ENCODE peak calls at places on chromosomes 2 and 18, in ten cellular contexts. Y, W, K, I, S, D, B, O, C and V are unnamed samples.

GRCh38 chr2:66418381-66418780 is 16.5 kb upstream of the MEIS1 start:
- DNase-seq in O (no peak), B (no peak), C (no peak), I (no peak), D (no peak), S (no peak), K (no peak), W (no peak), Y (no peak), V (no peak)

GRCh38 chr18:13585379-13586153 is 140.8 kb downstream of the FAM210A start:
- DNase-seq in D (no peak), B (no peak), Y (no peak), S (no peak), O (no peak), I (no peak), K (no peak), W (no peak), C (no peak), V (no peak)

GRCh38 chr18:72833471-72833870 is 34.3 kb downstream of the NETO1 start:
- DNase-seq in K (no peak), C (no peak), S (peak), D (no peak), B (no peak), W (peak), I (no peak), O (no peak), Y (no peak), V (peak)

GRCh38 chr2:172340394-172340793 is 87.0 kb upstream of the ITGA6 start:
- DNase-seq in D (no peak), O (no peak), C (no peak), I (no peak), B (no peak), S (no peak), W (no peak), K (no peak), Y (no peak), V (no peak)

GRCh38 chr2:137980459-137980858 is 16.2 kb downstream of the HNMT start:
- DNase-seq in Y (no peak), B (no peak), D (no peak), O (no peak), C (no peak), S (no peak), K (no peak), W (no peak), I (no peak), V (peak)

GRCh38 chr2:129167456-129167855 is 812.0 kb upstream of the RAB6C start:
- DNase-seq in S (no peak), D (no peak), C (no peak), Y (no peak), W (no peak), O (no peak), B (no peak), I (no peak), K (no peak), V (no peak)

GRCh38 chr2:83531211-83531610 is 927.9 kb downstream of the SUCLG1 start:
- DNase-seq in W (no peak), B (no peak), Y (no peak), D (no peak), K (no peak), S (no peak), O (no peak), I (no peak), C (no peak), V (no peak)

GRCh38 chr2:108922141-108922915 is 66.7 kb downstream of the EDAR start:
- DNase-seq in D (peak), K (no peak), C (no peak), Y (no peak), W (no peak), O (no peak), S (peak), I (no peak), B (peak), V (no peak)

GRCh38 chr2:237718277-237718634 is 80.3 kb upstream of the RBM44 start:
- DNase-seq in O (no peak), K (no peak), S (no peak), B (no peak), Y (no peak), I (no peak), C (no peak), W (no peak), D (no peak), V (no peak)

GRCh38 chr2:178934571-178934970 is 115.4 kb downstream of the CCDC141 start:
- DNase-seq in D (no peak), B (no peak), I (no peak), C (no peak), Y (no peak), O (no peak), W (no peak), K (no peak), S (no peak), V (no peak)

GRCh38 chr2:178806543-178806942 is 680 bp downstream of the TTN start:
- DNase-seq in B (no peak), O (no peak), Y (no peak), K (no peak), D (no peak), S (no peak), W (no peak), I (no peak), C (no peak), V (no peak)

GRCh38 chr18:59929621-59930295 is 30.0 kb downstream of the PMAIP1 start:
- DNase-seq in Y (no peak), W (no peak), B (no peak), S (no peak), D (peak), I (no peak), C (no peak), O (no peak), K (no peak), V (no peak)

GRCh38 chr2:97953867-97954266 is 41.9 kb downstream of the TMEM131 start:
- DNase-seq in C (no peak), D (no peak), O (no peak), S (no peak), B (no peak), W (no peak), Y (no peak), K (no peak), I (no peak), V (no peak)

GRCh38 chr2:17646838-17647701 is 106.5 kb downstream of the SMC6 start:
- DNase-seq in C (no peak), W (no peak), K (no peak), B (no peak), S (no peak), D (no peak), Y (no peak), O (no peak), I (no peak), V (no peak)

DNA sequence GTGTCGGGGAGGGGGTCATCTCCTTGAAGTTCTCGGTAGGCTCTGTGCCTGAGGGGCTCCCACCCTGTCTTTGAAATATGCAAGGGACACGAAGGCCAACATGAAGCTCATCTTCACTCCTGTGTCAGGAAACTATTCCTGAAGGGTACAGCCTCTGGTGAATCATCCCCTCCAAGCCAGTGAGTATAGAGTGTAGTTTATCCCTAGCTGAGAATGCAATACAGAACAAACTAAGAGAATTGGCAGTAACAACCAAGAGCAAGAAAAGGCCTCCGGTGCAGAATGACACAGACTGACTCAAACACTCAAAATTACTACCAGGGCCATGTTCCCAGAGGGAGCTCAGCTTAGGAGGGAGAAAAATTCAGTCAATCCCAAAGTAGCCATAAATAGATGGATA is 413.3 kb downstream of the BCL11A start:
- DNase-seq in B (no peak), S (no peak), C (no peak), I (no peak), O (no peak), K (no peak), D (no peak), Y (no peak), W (no peak), V (no peak)
- H3K4me3 ChIP-seq in B (no peak), S (no peak), C (no peak), I (no peak), O (no peak), K (no peak), D (no peak), Y (no peak), W (no peak), V (no peak)

GRCh38 chr2:41400057-41400665 is 647.7 kb upstream of the PKDCC start:
- DNase-seq in S (peak), B (no peak), Y (no peak), D (no peak), K (no peak), O (peak), C (peak), I (peak), W (peak), V (peak)
- TF ChIP-seq CTCF in S (peak), B (no peak), Y (no peak), D (peak), K (peak), O (peak), C (peak), I (peak), W (peak), V (peak)

GRCh38 chr2:64731746-64732145 is 78.0 kb upstream of the SERTAD2 start:
- DNase-seq in S (no peak), D (no peak), W (no peak), O (no peak), K (no peak), Y (no peak), C (no peak), B (no peak), I (no peak), V (no peak)

GRCh38 chr2:64731306-64731654 is 77.6 kb upstream of the SERTAD2 start:
- DNase-seq in D (no peak), C (no peak), I (no peak), B (no peak), Y (no peak), K (no peak), S (no peak), O (no peak), W (no peak), V (no peak)

GRCh38 chr2:64727013-64727767 is 73.5 kb upstream of the SERTAD2 start:
- DNase-seq in C (no peak), D (no peak), O (no peak), B (no peak), W (no peak), Y (no peak), K (no peak), I (no peak), S (no peak), V (no peak)

GRCh38 chr2:64730551-64731305 is 77.0 kb upstream of the SERTAD2 start:
- DNase-seq in Y (peak), C (no peak), O (peak), I (no peak), D (peak), W (peak), B (peak), S (peak), K (peak), V (peak)

DNA sequence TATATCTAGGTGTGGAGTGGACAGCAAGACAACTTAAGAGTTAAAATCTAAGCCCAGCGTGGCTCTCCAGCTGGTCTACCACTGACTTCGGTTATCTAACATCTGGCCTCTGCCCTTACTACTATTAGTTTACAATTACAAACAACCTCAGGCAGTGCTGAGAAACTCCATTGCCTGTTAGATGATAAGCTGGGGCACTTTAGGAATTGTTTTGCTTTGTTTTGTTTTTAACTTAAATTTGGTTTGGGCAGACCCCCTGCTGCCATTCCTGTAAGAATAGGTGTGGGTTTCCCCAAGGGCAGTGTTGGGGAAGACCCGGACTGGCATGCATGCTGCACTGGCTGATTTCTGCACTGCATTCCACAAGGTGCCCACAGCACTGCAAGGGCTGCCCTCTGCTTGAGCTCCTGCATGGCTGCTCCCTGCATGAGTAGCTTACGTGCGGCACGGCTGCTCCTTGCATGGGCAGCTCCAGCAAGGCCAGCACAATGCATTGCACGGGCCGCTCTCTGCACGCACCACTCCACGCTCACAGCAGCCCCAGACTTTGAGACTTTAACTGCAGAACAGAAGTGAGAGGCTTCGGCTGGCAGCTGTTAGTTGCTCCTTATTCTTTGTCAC is 74.2 kb upstream of the SERTAD2 start:
- DNase-seq in K (no peak), B (no peak), I (peak), O (peak), D (no peak), S (no peak), C (no peak), Y (no peak), W (no peak), V (no peak)
- H3K4me3 ChIP-seq in K (no peak), B (no peak), I (no peak), O (no peak), D (no peak), S (no peak), C (no peak), Y (no peak), W (no peak), V (no peak)

GRCh38 chr2:177346192-177346591 is 46.4 kb upstream of the AGPS start:
- DNase-seq in K (no peak), S (no peak), I (no peak), Y (no peak), D (no peak), W (no peak), O (no peak), C (no peak), B (no peak), V (no peak)

GRCh38 chr2:177343773-177344172 is 48.8 kb upstream of the AGPS start:
- DNase-seq in I (no peak), D (no peak), O (no peak), C (no peak), W (no peak), S (no peak), Y (no peak), B (no peak), K (no peak), V (no peak)

GRCh38 chr2:177347570-177347969 is 45.0 kb upstream of the AGPS start:
- DNase-seq in C (no peak), O (no peak), S (no peak), Y (no peak), D (no peak), B (no peak), W (no peak), K (no peak), I (no peak), V (no peak)

GRCh38 chr2:177342736-177343135 is 49.8 kb upstream of the AGPS start:
- DNase-seq in B (no peak), I (no peak), D (no peak), W (no peak), K (no peak), O (no peak), C (no peak), Y (no peak), S (no peak), V (no peak)

DNA sequence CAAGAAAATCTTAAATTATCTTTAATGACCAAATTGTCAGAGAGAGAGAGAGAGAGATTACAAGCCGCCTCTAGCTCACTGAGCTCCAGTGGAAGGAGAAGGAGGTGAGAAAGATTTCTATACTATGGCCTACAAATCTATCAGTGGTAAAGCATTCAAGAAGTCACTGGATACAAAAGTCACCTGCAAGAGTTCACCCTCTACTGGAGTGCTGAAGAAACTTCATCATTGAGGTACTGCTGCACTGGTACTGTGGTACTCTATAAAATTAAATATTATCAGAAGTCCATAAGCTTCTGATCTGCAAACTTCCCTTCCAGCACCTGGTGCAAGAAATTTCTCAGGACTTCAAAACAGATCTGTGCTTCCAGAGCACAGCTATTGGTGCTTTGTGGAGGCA is 48.3 kb upstream of the AGPS start:
- DNase-seq in Y (no peak), C (no peak), B (no peak), S (no peak), D (no peak), I (no peak), K (no peak), O (no peak), W (no peak), V (no peak)
- TF ChIP-seq CTCF in Y (no peak), C (no peak), B (no peak), S (no peak), D (no peak), I (peak), K (no peak), O (no peak), W (no peak), V (no peak)

DNA sequence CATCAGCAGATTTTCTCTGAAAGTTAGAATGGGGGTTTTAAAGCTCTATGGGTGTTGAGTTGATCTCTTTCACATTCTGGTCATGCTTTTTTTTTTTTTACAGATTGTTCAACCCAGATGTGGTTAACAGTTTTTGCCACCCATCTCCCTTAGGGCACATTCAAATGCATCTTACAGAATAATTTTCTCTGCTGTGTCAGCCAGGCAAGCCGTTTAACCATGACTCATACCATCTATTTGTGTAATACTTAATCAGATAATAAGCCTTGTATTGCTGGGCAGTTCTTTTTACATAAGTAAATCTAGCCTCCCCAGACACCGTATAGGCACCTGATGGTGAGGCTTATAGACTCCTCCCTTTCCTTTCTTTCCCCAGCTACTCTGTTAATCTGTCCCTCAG is 62.0 kb downstream of the TGIF1 start:
- DNase-seq in O (no peak), W (peak), Y (peak), K (peak), I (no peak), S (peak), D (peak), C (no peak), B (no peak), V (peak)
- H3K4me3 ChIP-seq in O (no peak), W (no peak), Y (no peak), K (no peak), I (no peak), S (no peak), D (no peak), C (no peak), B (no peak), V (no peak)

GRCh38 chr18:48735070-48735676 is 196.3 kb downstream of the CTIF start:
- DNase-seq in B (no peak), S (peak), C (no peak), O (no peak), Y (no peak), D (peak), W (no peak), K (no peak), I (peak), V (no peak)
- TF ChIP-seq CTCF in B (no peak), S (no peak), C (no peak), O (no peak), Y (no peak), D (no peak), W (no peak), K (no peak), I (peak), V (no peak)